ENCODE peak calls at places on chromosomes 7 and 10, in seven cellular contexts. N, B, T, R, U, V and P are unnamed samples.

GRCh38 chr10:63058236-63058635 is 74.9 kb upstream of the NRBF2 start:
- DNase-seq in N (no peak), B (no peak), T (no peak), R (no peak), U (no peak), V (no peak), P (no peak)

GRCh38 chr7:30001953-30002352 is 12.4 kb upstream of the SCRN1 start:
- DNase-seq in N (no peak), B (no peak), T (no peak), R (no peak), U (no peak), V (no peak), P (no peak)

GRCh38 chr10:103884681-103885139 is 29.3 kb upstream of the SH3PXD2A start:
- DNase-seq in N (no peak), B (peak), T (no peak), R (no peak), U (peak), V (peak), P (no peak)

GRCh38 chr10:99872367-99873162 is 90.1 kb downstream of the ABCC2 start:
- DNase-seq in N (no peak), B (peak), T (no peak), R (no peak), U (peak), V (no peak), P (no peak)

GRCh38 chr10:110077436-110078120 is 69.8 kb downstream of the ADD3 start:
- DNase-seq in N (no peak), B (peak), T (no peak), R (no peak), U (peak), V (no peak), P (no peak)

GRCh38 chr10:29446327-29446726 is 157.5 kb downstream of the LYZL1 start:
- DNase-seq in N (no peak), B (peak), T (no peak), R (no peak), U (peak), V (no peak), P (no peak)

GRCh38 chr7:537911-538634 is 18.4 kb upstream of the PDGFA start:
- DNase-seq in N (peak), B (peak), T (peak), R (no peak), U (peak), V (no peak), P (no peak)

GRCh38 chr7:80711521-80711920 is 73.1 kb downstream of the CD36 start:
- DNase-seq in N (no peak), B (peak), T (no peak), R (no peak), U (peak), V (no peak), P (no peak)

GRCh38 chr10:21355591-21356011 is 169.9 kb downstream of the SKIDA1 start:
- DNase-seq in N (no peak), B (peak), T (no peak), R (no peak), U (peak), V (no peak), P (no peak)

GRCh38 chr7:55496906-55497305 is 75.4 kb downstream of the VOPP1 start:
- DNase-seq in N (no peak), B (no peak), T (no peak), R (no peak), U (no peak), V (no peak), P (no peak)

GRCh38 chr7:79050592-79050991 is 402.9 kb downstream of the MAGI2 start:
- DNase-seq in N (no peak), B (peak), T (no peak), R (no peak), U (peak), V (no peak), P (no peak)

GRCh38 chr10:60733189-60733815 is 45.0 kb upstream of the CDK1 start:
- DNase-seq in N (no peak), B (peak), T (peak), R (peak), U (no peak), V (peak), P (peak)

GRCh38 chr7:139669106-139670061 is 108.4 kb downstream of the HIPK2 start:
- DNase-seq in N (no peak), B (no peak), T (no peak), R (no peak), U (no peak), V (no peak), P (no peak)

GRCh38 chr10:10891437-10891836 is 126.2 kb upstream of the CELF2 start:
- DNase-seq in N (no peak), B (peak), T (no peak), R (no peak), U (peak), V (no peak), P (no peak)

GRCh38 chr7:131109757-131110293 is 217.9 kb upstream of the MKLN1 start:
- DNase-seq in N (no peak), B (peak), T (peak), R (peak), U (peak), V (peak), P (peak)

GRCh38 chr7:41489885-41490284 is 213.0 kb downstream of the INHBA start:
- DNase-seq in N (no peak), B (no peak), T (no peak), R (no peak), U (no peak), V (no peak), P (no peak)
- TF ChIP-seq CTCF in N (no peak), B (no peak), T (no peak), R (no peak), U (no peak), V (no peak), P (no peak)

DNA sequence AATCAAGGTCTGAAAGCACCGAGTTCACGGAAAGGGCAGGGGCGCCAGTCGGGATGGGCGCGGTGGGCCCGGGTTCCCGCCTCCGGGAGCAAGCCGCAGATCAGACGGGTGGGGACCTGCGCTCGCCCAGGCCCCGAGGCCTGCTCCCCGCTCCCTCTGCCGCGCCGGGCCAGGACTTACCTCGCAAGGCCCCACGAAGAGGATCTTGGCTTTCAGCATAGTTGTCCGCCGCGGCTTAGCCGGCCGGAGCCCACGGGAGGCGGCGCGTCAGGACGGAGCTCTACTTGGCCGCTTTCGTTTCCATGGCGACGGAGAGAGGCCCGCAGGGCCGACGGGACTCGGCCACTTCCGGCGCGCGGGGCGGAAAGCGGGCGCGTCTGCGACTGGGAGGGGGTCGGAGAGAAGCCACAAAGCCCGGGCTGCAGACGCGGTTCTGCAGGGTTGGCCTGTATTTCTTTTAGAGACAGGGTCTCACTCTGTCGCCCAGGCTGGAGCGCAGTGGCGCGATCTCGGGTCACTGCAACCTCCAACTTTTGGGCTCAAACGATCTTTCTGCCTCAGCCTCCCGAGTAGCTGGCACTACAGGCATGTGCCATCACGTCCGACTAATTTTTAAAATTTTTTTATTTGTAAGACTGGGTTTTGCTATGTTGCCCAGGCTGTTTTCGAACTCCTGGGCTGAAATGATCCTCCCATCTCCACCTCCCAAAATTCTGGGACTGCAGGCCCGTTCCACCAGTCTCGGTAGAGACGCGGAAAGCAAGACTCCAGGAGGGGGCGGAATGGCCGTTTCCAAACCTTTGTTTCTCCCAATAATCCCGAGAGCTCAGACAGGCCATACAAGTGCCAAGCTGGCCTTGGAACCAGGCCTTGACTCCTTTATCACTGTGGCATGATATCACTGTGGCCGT is at the start of gene IFT22:
- DNase-seq in N (no peak), B (peak), T (peak), R (peak), U (peak), V (peak), P (peak)
- TF ChIP-seq CTCF in N (peak), B (peak), T (no peak), R (no peak), U (peak), V (no peak), P (peak)

GRCh38 chr10:79146611-79147130 is 77.9 kb downstream of the ZMIZ1 start:
- DNase-seq in N (no peak), B (peak), T (peak), R (peak), U (no peak), V (peak), P (no peak)
- TF ChIP-seq CTCF in N (no peak), B (peak), T (no peak), R (peak), U (no peak), V (no peak), P (no peak)

DNA sequence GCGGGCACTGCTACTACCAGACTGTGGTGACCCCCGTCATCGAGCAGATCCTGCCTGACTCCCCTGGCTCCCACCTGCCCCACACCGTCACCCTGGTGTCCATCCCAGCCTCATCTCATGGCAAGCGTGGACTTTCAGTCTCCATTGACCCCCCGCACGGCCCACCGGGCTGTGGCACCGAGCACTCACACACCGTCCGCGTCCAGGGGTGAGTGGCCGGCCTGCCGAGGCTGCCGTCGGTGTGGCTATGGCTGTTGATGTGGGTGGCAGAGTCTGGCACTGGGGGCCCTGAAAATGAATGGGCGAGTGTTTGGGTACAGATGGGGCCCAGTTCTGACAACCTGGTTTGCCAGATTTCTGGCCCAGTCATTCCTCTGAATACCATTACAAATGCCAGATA is 15.4 kb downstream of the LIMK1 start:
- DNase-seq in N (no peak), B (no peak), T (no peak), R (no peak), U (no peak), V (no peak), P (no peak)
- TF ChIP-seq CTCF in N (no peak), B (no peak), T (no peak), R (no peak), U (no peak), V (no peak), P (no peak)

GRCh38 chr10:97789770-97790397 is 18.1 kb upstream of the SFRP5 start:
- DNase-seq in N (no peak), B (no peak), T (no peak), R (no peak), U (no peak), V (no peak), P (no peak)

GRCh38 chr10:97796651-97797050 is 24.9 kb upstream of the SFRP5 start:
- DNase-seq in N (no peak), B (no peak), T (no peak), R (no peak), U (no peak), V (no peak), P (no peak)

GRCh38 chr10:97795886-97796285 is 24.1 kb upstream of the SFRP5 start:
- DNase-seq in N (no peak), B (no peak), T (no peak), R (no peak), U (no peak), V (no peak), P (no peak)

GRCh38 chr10:97788552-97789442 is 17.0 kb upstream of the SFRP5 start:
- DNase-seq in N (no peak), B (peak), T (peak), R (no peak), U (peak), V (no peak), P (no peak)

DNA sequence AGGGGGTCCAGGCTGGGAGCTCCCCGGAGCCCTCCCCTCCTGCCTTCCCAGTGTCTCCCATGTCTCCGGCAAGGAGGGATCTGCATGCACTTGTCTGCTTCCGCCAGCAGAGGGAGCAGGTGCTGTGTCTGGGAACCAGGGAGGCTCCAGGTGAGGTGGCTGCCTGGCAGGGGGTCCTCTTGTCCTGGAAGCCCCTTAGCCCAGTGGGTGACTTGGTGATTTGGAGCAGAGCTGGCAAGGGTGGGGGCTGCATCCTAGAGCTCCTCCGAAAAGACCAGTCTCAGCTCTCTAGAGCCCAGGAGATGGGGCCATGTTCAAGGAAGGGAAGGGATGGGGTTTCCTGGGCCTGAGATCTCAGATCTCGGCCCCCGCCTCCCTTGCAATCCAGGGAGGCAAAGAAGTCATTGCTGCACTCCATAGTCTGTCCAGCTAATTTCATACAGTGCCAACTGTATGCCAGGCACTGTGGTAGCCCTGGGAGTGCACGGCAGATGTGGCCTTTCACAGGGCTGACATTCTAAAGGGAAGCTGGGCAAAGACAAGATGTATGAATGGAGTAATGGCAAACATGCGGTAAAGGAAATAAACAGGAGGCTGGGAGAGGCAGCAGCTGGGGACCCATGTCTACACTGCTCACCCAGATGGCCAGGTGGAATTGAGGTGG is 20.4 kb upstream of the SFRP5 start:
- DNase-seq in N (peak), B (peak), T (peak), R (peak), U (peak), V (peak), P (peak)
- TF ChIP-seq CTCF in N (peak), B (peak), T (peak), R (peak), U (peak), V (no peak), P (peak)

GRCh38 chr10:58254644-58255043 is 13.1 kb downstream of the IPMK start:
- DNase-seq in N (no peak), B (no peak), T (no peak), R (no peak), U (no peak), V (no peak), P (no peak)

GRCh38 chr10:58260334-58260733 is 7.4 kb downstream of the IPMK start:
- DNase-seq in N (no peak), B (no peak), T (no peak), R (no peak), U (no peak), V (no peak), P (no peak)

GRCh38 chr10:58253184-58253583 is 14.5 kb downstream of the IPMK start:
- DNase-seq in N (no peak), B (no peak), T (no peak), R (no peak), U (no peak), V (no peak), P (no peak)

GRCh38 chr10:58264780-58265179 is 2.9 kb downstream of the IPMK start:
- DNase-seq in N (no peak), B (no peak), T (no peak), R (no peak), U (no peak), V (no peak), P (no peak)

DNA sequence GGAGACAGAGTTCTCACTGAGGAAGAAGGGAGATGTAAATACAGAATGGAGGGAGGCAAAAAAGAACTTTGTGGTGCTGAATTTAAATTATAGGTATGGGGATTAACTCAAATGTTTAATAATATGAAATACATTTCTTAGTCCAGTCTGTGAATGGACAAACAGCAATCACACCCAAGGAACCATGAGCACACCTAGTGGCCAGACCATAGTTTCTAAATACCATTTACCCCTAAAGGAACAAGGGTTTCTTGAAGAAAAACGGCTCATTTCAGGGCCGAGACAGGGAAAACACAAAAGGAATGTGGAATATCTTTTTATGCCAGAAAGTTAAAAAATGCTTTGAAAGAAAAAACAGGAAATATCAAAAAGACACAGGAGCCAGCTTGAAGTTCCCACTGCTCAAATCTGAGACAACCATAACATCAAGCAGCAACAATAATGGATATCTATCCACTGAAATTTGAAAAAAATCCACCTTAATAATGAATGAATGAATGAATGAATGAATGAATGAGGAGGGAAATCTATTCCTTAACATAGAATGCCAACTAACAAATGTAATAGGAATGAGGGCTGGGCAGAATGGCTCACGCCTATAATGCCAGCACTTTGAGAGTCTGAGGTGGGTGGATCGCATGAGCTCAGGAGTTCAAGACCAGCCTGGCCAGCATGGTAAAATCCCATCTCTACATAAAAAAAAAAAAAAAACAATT is 8.6 kb downstream of the IPMK start:
- DNase-seq in N (no peak), B (no peak), T (no peak), R (no peak), U (no peak), V (no peak), P (no peak)
- TF ChIP-seq CTCF in N (no peak), B (peak), T (no peak), R (no peak), U (peak), V (no peak), P (peak)

GRCh38 chr7:78020131-78020873 is 221.7 kb downstream of the PHTF2 start:
- DNase-seq in N (no peak), B (peak), T (peak), R (no peak), U (peak), V (peak), P (no peak)

GRCh38 chr7:78018541-78019456 is 220.2 kb downstream of the PHTF2 start:
- DNase-seq in N (no peak), B (peak), T (peak), R (no peak), U (peak), V (peak), P (no peak)

GRCh38 chr7:78017621-78018100 is 219.1 kb downstream of the PHTF2 start:
- DNase-seq in N (no peak), B (no peak), T (no peak), R (no peak), U (no peak), V (no peak), P (no peak)

GRCh38 chr7:78020874-78021249 is 222.3 kb downstream of the PHTF2 start:
- DNase-seq in N (no peak), B (no peak), T (no peak), R (no peak), U (no peak), V (no peak), P (no peak)

GRCh38 chr7:78019457-78020130 is 221.0 kb downstream of the PHTF2 start:
- DNase-seq in N (peak), B (peak), T (peak), R (peak), U (peak), V (peak), P (peak)
- TF ChIP-seq CTCF in N (no peak), B (no peak), T (no peak), R (no peak), U (no peak), V (peak), P (peak)